ENCODE peak calls at places on chromosomes 11 and 22, in five cellular contexts. One of them, this sample, is unnamed.
A peak's percentile ranks its signal among the peaks of the same experiment; 100 is the strongest.

GRCh38 chr22:23500508-23501208 is 79.4 kb downstream of the IGLL1 start:
- ATAC-seq in T-cell: no peak
- ATAC-seq in left colon: no peak
- ATAC-seq in right lobe of liver: no peak
- ATAC-seq in effector memory CD8-positive, alpha-beta T cell: no peak
- ATAC-seq in this sample: peak; percentile 34

GRCh38 chr11:2390871-2391662 is 9.5 kb upstream of the TSSC4 start:
- ATAC-seq in effector memory CD8-positive, alpha-beta T cell: no peak
- ATAC-seq in right lobe of liver: no peak
- ATAC-seq in left colon: peak; percentile 37
- ATAC-seq in T-cell: no peak
- ATAC-seq in this sample: peak; percentile 64

GRCh38 chr11:770642-771616 is 6.4 kb downstream of the GATD1 start:
- ATAC-seq in effector memory CD8-positive, alpha-beta T cell: no peak
- ATAC-seq in T-cell: no peak
- ATAC-seq in right lobe of liver: no peak
- ATAC-seq in left colon: no peak
- ATAC-seq in this sample: no peak

GRCh38 chr11:94754819-94755218 is 13.3 kb upstream of the AMOTL1 start:
- ATAC-seq in T-cell: no peak
- ATAC-seq in right lobe of liver: no peak
- ATAC-seq in left colon: no peak
- ATAC-seq in effector memory CD8-positive, alpha-beta T cell: no peak
- ATAC-seq in this sample: no peak

GRCh38 chr11:74746868-74747267 is 1.8 kb upstream of the RNF169 start:
- ATAC-seq in T-cell: no peak
- ATAC-seq in left colon: no peak
- ATAC-seq in right lobe of liver: no peak
- ATAC-seq in effector memory CD8-positive, alpha-beta T cell: no peak
- ATAC-seq in this sample: no peak

GRCh38 chr11:65260756-65261590 is 789 bp upstream of the POLA2 start:
- ATAC-seq in left colon: no peak
- ATAC-seq in right lobe of liver: no peak
- ATAC-seq in T-cell: peak; percentile 45
- ATAC-seq in effector memory CD8-positive, alpha-beta T cell: peak; percentile 38
- ATAC-seq in this sample: no peak

GRCh38 chr22:33380789-33381530 is 322.8 kb upstream of the SYN3 start:
- ATAC-seq in left colon: no peak
- ATAC-seq in effector memory CD8-positive, alpha-beta T cell: no peak
- ATAC-seq in T-cell: no peak
- ATAC-seq in right lobe of liver: no peak
- ATAC-seq in this sample: peak; percentile 92

GRCh38 chr11:119041821-119042514 is 11.3 kb upstream of the SLC37A4 start:
- ATAC-seq in effector memory CD8-positive, alpha-beta T cell: no peak
- ATAC-seq in T-cell: no peak
- ATAC-seq in right lobe of liver: no peak
- ATAC-seq in left colon: no peak
- ATAC-seq in this sample: no peak

GRCh38 chr11:79321282-79321681 is 119.5 kb downstream of the TENM4 start:
- ATAC-seq in left colon: no peak
- ATAC-seq in T-cell: no peak
- ATAC-seq in effector memory CD8-positive, alpha-beta T cell: no peak
- ATAC-seq in right lobe of liver: no peak
- ATAC-seq in this sample: no peak

GRCh38 chr11:82890002-82890341 is 10.3 kb downstream of the PRCP start:
- ATAC-seq in effector memory CD8-positive, alpha-beta T cell: no peak
- ATAC-seq in T-cell: no peak
- ATAC-seq in right lobe of liver: peak; percentile 12
- ATAC-seq in left colon: no peak
- ATAC-seq in this sample: no peak

GRCh38 chr11:111417011-111417765 is 38.1 kb upstream of the POU2AF1 start:
- ATAC-seq in left colon: no peak
- ATAC-seq in effector memory CD8-positive, alpha-beta T cell: peak; percentile 56
- ATAC-seq in T-cell: peak; percentile 65
- ATAC-seq in right lobe of liver: peak; percentile 61
- ATAC-seq in this sample: peak; percentile 79

GRCh38 chr11:70531281-70532065 is 133.1 kb downstream of the CTTN start:
- ATAC-seq in left colon: no peak
- ATAC-seq in T-cell: no peak
- ATAC-seq in right lobe of liver: no peak
- ATAC-seq in effector memory CD8-positive, alpha-beta T cell: no peak
- ATAC-seq in this sample: no peak

GRCh38 chr11:58618215-58618614 is 4.2 kb upstream of the CNTF start:
- ATAC-seq in T-cell: peak; percentile 47
- ATAC-seq in effector memory CD8-positive, alpha-beta T cell: peak; percentile 48
- ATAC-seq in right lobe of liver: peak; percentile 65
- ATAC-seq in left colon: peak; percentile 87
- ATAC-seq in this sample: no peak

GRCh38 chr11:114219559-114220349 is 76.4 kb upstream of the NNMT start:
- ATAC-seq in effector memory CD8-positive, alpha-beta T cell: no peak
- ATAC-seq in T-cell: no peak
- ATAC-seq in right lobe of liver: peak; percentile 47
- ATAC-seq in left colon: no peak
- ATAC-seq in this sample: peak; percentile 29

GRCh38 chr11:118003456-118003855 is 17.3 kb downstream of the IL10RA start:
- ATAC-seq in effector memory CD8-positive, alpha-beta T cell: no peak
- ATAC-seq in T-cell: peak; percentile 4
- ATAC-seq in left colon: no peak
- ATAC-seq in right lobe of liver: no peak
- ATAC-seq in this sample: no peak

GRCh38 chr11:87359401-87359800 is 321.7 kb downstream of the TMEM135 start:
- ATAC-seq in T-cell: no peak
- ATAC-seq in effector memory CD8-positive, alpha-beta T cell: no peak
- ATAC-seq in left colon: peak; percentile 65
- ATAC-seq in right lobe of liver: peak; percentile 85
- ATAC-seq in this sample: no peak

GRCh38 chr22:37199839-37200161 is 11.8 kb upstream of the C1QTNF6 start:
- ATAC-seq in T-cell: no peak
- ATAC-seq in effector memory CD8-positive, alpha-beta T cell: no peak
- ATAC-seq in right lobe of liver: peak; percentile 19
- ATAC-seq in left colon: peak; percentile 14
- ATAC-seq in this sample: peak; percentile 3

GRCh38 chr11:12448131-12448939 is 71.0 kb downstream of the PARVA start:
- ATAC-seq in T-cell: no peak
- ATAC-seq in left colon: no peak
- ATAC-seq in right lobe of liver: no peak
- ATAC-seq in effector memory CD8-positive, alpha-beta T cell: no peak
- ATAC-seq in this sample: no peak

GRCh38 chr22:17368144-17368726 is 1.0 kb upstream of the CECR2 start:
- ATAC-seq in T-cell: no peak
- ATAC-seq in left colon: no peak
- ATAC-seq in right lobe of liver: no peak
- ATAC-seq in effector memory CD8-positive, alpha-beta T cell: no peak
- ATAC-seq in this sample: peak; percentile 35

GRCh38 chr11:61489833-61490585 is 18.5 kb upstream of the LRRC10B start:
- ATAC-seq in left colon: no peak
- ATAC-seq in effector memory CD8-positive, alpha-beta T cell: no peak
- ATAC-seq in right lobe of liver: peak; percentile 71
- ATAC-seq in T-cell: no peak
- ATAC-seq in this sample: no peak

GRCh38 chr22:43007519-43008102 is 7.3 kb downstream of the PACSIN2 start:
- ATAC-seq in effector memory CD8-positive, alpha-beta T cell: no peak
- ATAC-seq in T-cell: no peak
- ATAC-seq in right lobe of liver: peak; percentile 55
- ATAC-seq in left colon: peak; percentile 83
- ATAC-seq in this sample: peak; percentile 24

GRCh38 chr11:104883342-104883741 is 14.9 kb downstream of the CASP12 start:
- ATAC-seq in effector memory CD8-positive, alpha-beta T cell: no peak
- ATAC-seq in left colon: no peak
- ATAC-seq in T-cell: no peak
- ATAC-seq in right lobe of liver: no peak
- ATAC-seq in this sample: no peak

GRCh38 chr11:118343981-118344521 is at the start of gene CD3G:
- ATAC-seq in effector memory CD8-positive, alpha-beta T cell: peak; percentile 68
- ATAC-seq in left colon: peak; percentile 37
- ATAC-seq in right lobe of liver: no peak
- ATAC-seq in T-cell: peak; percentile 83
- ATAC-seq in this sample: peak; percentile 12

GRCh38 chr22:38864361-38865191 is 7.4 kb downstream of the CBX6 start:
- ATAC-seq in left colon: peak; percentile 54
- ATAC-seq in effector memory CD8-positive, alpha-beta T cell: no peak
- ATAC-seq in T-cell: no peak
- ATAC-seq in right lobe of liver: no peak
- ATAC-seq in this sample: peak; percentile 5

GRCh38 chr11:17700991-17701390 is 18.4 kb upstream of the MYOD1 start:
- ATAC-seq in effector memory CD8-positive, alpha-beta T cell: no peak
- ATAC-seq in T-cell: no peak
- ATAC-seq in left colon: no peak
- ATAC-seq in right lobe of liver: no peak
- ATAC-seq in this sample: peak; percentile 91

GRCh38 chr11:8732276-8732675 is 49.7 kb downstream of the RPL27A start:
- ATAC-seq in right lobe of liver: peak; percentile 43
- ATAC-seq in T-cell: no peak
- ATAC-seq in left colon: no peak
- ATAC-seq in effector memory CD8-positive, alpha-beta T cell: peak; percentile 37
- ATAC-seq in this sample: peak; percentile 27

GRCh38 chr11:123166095-123166559 is 28.9 kb downstream of the CLMP start:
- ATAC-seq in right lobe of liver: no peak
- ATAC-seq in effector memory CD8-positive, alpha-beta T cell: no peak
- ATAC-seq in T-cell: no peak
- ATAC-seq in left colon: peak; percentile 61
- ATAC-seq in this sample: peak; percentile 53

GRCh38 chr22:30373331-30374325 is 13.6 kb downstream of the RNF215 start:
- ATAC-seq in left colon: no peak
- ATAC-seq in right lobe of liver: no peak
- ATAC-seq in T-cell: no peak
- ATAC-seq in effector memory CD8-positive, alpha-beta T cell: no peak
- ATAC-seq in this sample: no peak

This sample was measured in esophagus mucosa.